ENCODE peak calls at places on chromosome 21, in five cellular contexts. Z, E, S, H and Y are unnamed samples.

GRCh38 chr21:42414066-42414465 is 10.4 kb downstream of the UBASH3A start:
- DNase-seq in E (no peak), Z (no peak), S (no peak), H (peak; percentile 60), Y (no peak)

GRCh38 chr21:44749759-44750674 is 38.6 kb upstream of the TSPEAR start:
- DNase-seq in E (no peak), S (no peak), H (no peak), Z (no peak), Y (no peak)

GRCh38 chr21:46078322-46078981 is 19.5 kb upstream of the COL6A2 start:
- DNase-seq in Z (peak; percentile 68), E (peak; percentile 64), S (peak; percentile 63), H (peak; percentile 32), Y (no peak)

GRCh38 chr21:33403786-33404571 is 766 bp downstream of the IFNGR2 start:
- DNase-seq in S (peak; percentile 59), E (peak; percentile 79), H (peak; percentile 72), Z (peak; percentile 67), Y (peak; percentile 76)

GRCh38 chr21:32772281-32773047 is 909 bp upstream of the PAXBP1 start:
- DNase-seq in S (no peak), E (no peak), H (peak; percentile 74), Z (peak; percentile 34), Y (peak; percentile 54)

GRCh38 chr21:42112857-42113256 is 41.7 kb downstream of the UMODL1 start:
- DNase-seq in H (no peak), E (no peak), S (peak; percentile 19), Z (no peak), Y (no peak)

GRCh38 chr21:45386336-45386727 is 18.6 kb upstream of the COL18A1 start:
- DNase-seq in E (no peak), S (no peak), Z (no peak), H (no peak), Y (peak; percentile 47)

GRCh38 chr21:32940079-32941014 is 85.4 kb upstream of the OLIG2 start:
- DNase-seq in S (peak; percentile 35), Z (no peak), E (no peak), H (peak; percentile 59), Y (peak; percentile 37)

GRCh38 chr21:44869860-44870747 is 3.4 kb downstream of the PTTG1IP start:
- DNase-seq in E (no peak), H (no peak), Z (peak; percentile 61), S (peak; percentile 95), Y (no peak)

GRCh38 chr21:41196990-41197389 is 29.0 kb downstream of the BACE2 start:
- DNase-seq in H (no peak), Z (no peak), E (no peak), S (peak; percentile 38), Y (no peak)

GRCh38 chr21:20997633-20998455 is at the start of gene NCAM2:
- DNase-seq in E (peak; percentile 83), S (peak; percentile 80), H (peak; percentile 74), Z (peak; percentile 77), Y (peak; percentile 75)

GRCh38 chr21:46156678-46157077 is 1.3 kb upstream of the FTCD start:
- DNase-seq in E (no peak), H (peak; percentile 26), S (no peak), Z (peak; percentile 12), Y (no peak)

GRCh38 chr21:41668686-41669532 is 97.9 kb downstream of the RIPK4 start:
- DNase-seq in S (no peak), H (no peak), Z (no peak), E (no peak), Y (no peak)

GRCh38 chr21:45413922-45414321 is 9.0 kb downstream of the COL18A1 start:
- DNase-seq in Z (peak; percentile 17), S (no peak), E (no peak), H (no peak), Y (no peak)

GRCh38 chr21:20942523-20942922 is 55.7 kb upstream of the NCAM2 start:
- DNase-seq in E (no peak), S (no peak), H (no peak), Z (no peak), Y (no peak)

GRCh38 chr21:39345440-39345839 is 3.4 kb downstream of the HMGN1 start:
- DNase-seq in H (no peak), E (no peak), Z (no peak), S (no peak), Y (no peak)

GRCh38 chr21:17454315-17455027 is 58.4 kb upstream of the CXADR start:
- DNase-seq in S (peak; percentile 87), E (peak; percentile 85), H (peak; percentile 89), Z (peak; percentile 44), Y (peak; percentile 20)

GRCh38 chr21:35361984-35362383 is 312.9 kb upstream of the RUNX1 start:
- DNase-seq in E (no peak), S (no peak), Z (no peak), H (no peak), Y (no peak)

GRCh38 chr21:36535618-36536241 is 55.8 kb upstream of the CLDN14 start:
- DNase-seq in H (no peak), S (no peak), E (no peak), Z (no peak), Y (no peak)

GRCh38 chr21:35136586-35137254 is 87.6 kb upstream of the RUNX1 start:
- DNase-seq in Z (peak; percentile 16), S (peak; percentile 55), E (no peak), H (no peak), Y (no peak)

GRCh38 chr21:43712268-43712942 is 6.5 kb upstream of the PDXK start:
- DNase-seq in H (no peak), Z (no peak), E (no peak), S (peak; percentile 59), Y (peak; percentile 90)

GRCh38 chr21:33205476-33205875 is 24.3 kb upstream of the IFNAR2 start:
- DNase-seq in Z (no peak), E (no peak), H (no peak), S (no peak), Y (no peak)

GRCh38 chr21:45975017-45975595 is 6.5 kb upstream of the COL6A1 start:
- DNase-seq in H (peak; percentile 54), S (peak; percentile 51), E (peak; percentile 72), Z (peak; percentile 83), Y (no peak)

GRCh38 chr21:45981641-45982255 is at the start of gene COL6A1:
- DNase-seq in E (peak; percentile 71), S (peak; percentile 70), H (peak; percentile 70), Z (peak; percentile 75), Y (peak; percentile 73)

GRCh38 chr21:37917612-37918011 is 1.4 kb upstream of the KCNJ6 start:
- DNase-seq in H (no peak), E (no peak), S (peak; percentile 7), Z (no peak), Y (no peak)

GRCh38 chr21:44998086-44998620 is 58.3 kb downstream of the SLX9 start:
- DNase-seq in E (no peak), H (no peak), Z (peak; percentile 7), S (no peak), Y (no peak)

GRCh38 chr21:45241357-45241756 is 46.3 kb downstream of the POFUT2 start:
- DNase-seq in S (no peak), E (no peak), Z (no peak), H (peak; percentile 29), Y (no peak)

GRCh38 chr21:33789697-33790096 is 125.9 kb downstream of the ATP5PO start:
- DNase-seq in E (no peak), H (no peak), Z (no peak), S (no peak), Y (no peak)

GRCh38 chr21:21175798-21176334 is 177.7 kb downstream of the NCAM2 start:
- DNase-seq in H (no peak), Z (no peak), S (peak; percentile 27), E (no peak), Y (no peak)

GRCh38 chr21:39911792-39912191 is 44.6 kb downstream of the PCP4 start:
- DNase-seq in H (no peak), S (no peak), Z (no peak), E (no peak), Y (no peak)

GRCh38 chr21:45291613-45292398 is 4.1 kb upstream of the POFUT2 start:
- DNase-seq in E (peak; percentile 70), H (peak; percentile 47), S (no peak), Z (peak; percentile 40), Y (peak; percentile 41)

GRCh38 chr21:42799516-42799915 is 79.8 kb downstream of the WDR4 start:
- DNase-seq in Z (no peak), H (peak; percentile 41), S (no peak), E (no peak), Y (no peak)

GRCh38 chr21:26124421-26124833 is 46.1 kb downstream of the APP start:
- DNase-seq in S (peak; percentile 39), H (no peak), E (no peak), Z (no peak), Y (no peak)

GRCh38 chr21:44533891-44534627 is 5.9 kb downstream of the KRTAP10-1 start:
- DNase-seq in H (no peak), E (peak; percentile 27), S (no peak), Z (no peak), Y (no peak)

GRCh38 chr21:27695246-27695645 is 728.4 kb upstream of the ADAMTS5 start:
- DNase-seq in Z (no peak), H (no peak), S (no peak), E (no peak), Y (no peak)

GRCh38 chr21:34544032-34544496 is 32.1 kb upstream of the KCNE1 start:
- DNase-seq in H (peak; percentile 59), E (no peak), Z (peak; percentile 47), S (peak; percentile 72), Y (peak; percentile 85)

GRCh38 chr21:42057861-42058437 is 13.2 kb upstream of the UMODL1 start:
- DNase-seq in S (no peak), H (no peak), E (no peak), Z (no peak), Y (no peak)

GRCh38 chr21:39373634-39374033 is 24.7 kb upstream of the HMGN1 start:
- DNase-seq in H (no peak), S (peak; percentile 38), E (no peak), Z (no peak), Y (no peak)

GRCh38 chr21:37155216-37155615 is 82.2 kb downstream of the TTC3 start:
- DNase-seq in S (no peak), E (no peak), H (no peak), Z (no peak), Y (no peak)